ENCODE peak calls at places on chromosomes 6 and 20, in six cellular contexts. P is upper lobe of left lung, S is uterus, J is KG1, I is D341Med, R is NCI-H2081. G is an unnamed sample.

GRCh38 chr20:46013826-46014516 is 5.3 kb downstream of the MMP9 start:
- DNase-seq in R (peak), S (peak), P (peak), J (peak), I (peak), G (peak)

GRCh38 chr6:42819803-42820508 is 38.1 kb downstream of the BICRAL start:
- DNase-seq in I (no peak), J (no peak), R (peak), P (no peak), S (no peak), G (peak)

GRCh38 chr20:53948383-53949318 is 121.7 kb downstream of the BCAS1 start:
- DNase-seq in P (no peak), J (no peak), S (no peak), I (no peak), R (no peak), G (no peak)

GRCh38 chr20:43916073-43916874 is 1.6 kb downstream of the TOX2 start:
- DNase-seq in I (no peak), R (no peak), S (no peak), P (peak), J (no peak), G (no peak)

GRCh38 chr6:102085257-102085656 is 691.7 kb downstream of the GRIK2 start:
- DNase-seq in I (no peak), J (no peak), S (no peak), P (no peak), R (no peak), G (no peak)

GRCh38 chr20:12660918-12661317 is 347.9 kb upstream of the SPTLC3 start:
- DNase-seq in J (no peak), R (no peak), S (peak), P (no peak), I (no peak), G (peak)

GRCh38 chr6:8858854-8859257 is 423.5 kb upstream of the SLC35B3 start:
- DNase-seq in P (no peak), I (no peak), J (no peak), S (no peak), R (no peak), G (no peak)

GRCh38 chr6:125988280-125988679 is 1.9 kb downstream of the TRMT11 start:
- DNase-seq in S (no peak), P (no peak), I (no peak), J (no peak), R (no peak), G (no peak)

GRCh38 chr6:46691052-46691451 is 3.4 kb downstream of the TDRD6 start:
- DNase-seq in S (no peak), P (no peak), R (no peak), I (no peak), J (no peak), G (no peak)

G was measured in HEK293T.